ENCODE peak calls at places on chromosomes 1 and 21, in seven cellular contexts. M is body of pancreas; B is psoas muscle; D is DND-41; I is heart right ventricle; Q is Peyer's patch; S is CD8-positive, alpha-beta memory T cell. Z is an unnamed sample.

GRCh38 chr1:234231061-234231892 is 142.0 kb upstream of the COA6 start:
- DNase-seq in B (no peak), I (no peak), Q (no peak), M (no peak), D (no peak), S (no peak), Z (no peak)

GRCh38 chr1:50080904-50081586 is 27.7 kb upstream of the ELAVL4 start:
- DNase-seq in S (no peak), M (peak; percentile 8), I (no peak), Q (no peak), B (no peak), D (peak; percentile 6), Z (no peak)

GRCh38 chr1:212062832-212063438 is 27.4 kb downstream of the DTL start:
- DNase-seq in S (no peak), M (no peak), Q (no peak), I (no peak), D (no peak), B (no peak), Z (no peak)

GRCh38 chr21:21682172-21682571 is 684.0 kb downstream of the NCAM2 start:
- DNase-seq in S (no peak), M (no peak), B (no peak), I (no peak), D (no peak), Q (no peak), Z (no peak)

GRCh38 chr1:39142394-39143060 is 62.0 kb upstream of the MACF1 start:
- DNase-seq in I (no peak), S (no peak), M (peak; percentile 89), B (no peak), Q (no peak), D (no peak), Z (no peak)

GRCh38 chr1:56728964-56729363 is 83.8 kb downstream of the PRKAA2 start:
- DNase-seq in S (no peak), D (no peak), Q (no peak), M (no peak), I (no peak), B (no peak), Z (no peak)

GRCh38 chr1:39490596-39491145 is 765 bp upstream of the BMP8A start:
- DNase-seq in M (peak; percentile 38), B (no peak), D (no peak), S (peak; percentile 15), Q (no peak), I (no peak), Z (no peak)

GRCh38 chr1:230120949-230121381 is 53.9 kb downstream of the GALNT2 start:
- DNase-seq in M (no peak), Q (no peak), I (no peak), B (no peak), S (no peak), D (peak; percentile 52), Z (no peak)

GRCh38 chr1:207021139-207021861 is 11.3 kb downstream of the C1orf116 start:
- DNase-seq in S (no peak), M (no peak), D (no peak), Q (no peak), B (no peak), I (no peak), Z (no peak)

GRCh38 chr1:22711591-22712501 is 1.2 kb downstream of the EPHB2 start:
- DNase-seq in M (no peak), S (no peak), B (no peak), Q (no peak), I (no peak), D (no peak), Z (no peak)

GRCh38 chr1:12546771-12547585 is 71.0 kb downstream of the DHRS3 start:
- DNase-seq in M (no peak), I (peak; percentile 74), B (peak; percentile 90), S (no peak), D (no peak), Q (no peak), Z (peak; percentile 81)

GRCh38 chr1:6603424-6603850 is 768 bp upstream of the KLHL21 start:
- DNase-seq in D (no peak), M (peak; percentile 68), S (peak; percentile 31), Q (peak; percentile 60), B (peak; percentile 87), I (peak; percentile 71), Z (peak; percentile 73)

GRCh38 chr21:33230518-33231324 is 983 bp downstream of the IFNAR2 start:
- DNase-seq in S (peak; percentile 40), M (peak; percentile 50), I (peak; percentile 64), Q (peak; percentile 81), D (peak; percentile 76), B (peak; percentile 69), Z (peak; percentile 85)

GRCh38 chr1:118960026-118960561 is 28.0 kb downstream of the TBX15 start:
- DNase-seq in M (no peak), Q (peak; percentile 52), I (no peak), D (no peak), B (peak; percentile 69), S (no peak), Z (no peak)

GRCh38 chr1:115829947-115830346 is 11.0 kb downstream of the NHLH2 start:
- DNase-seq in B (no peak), I (no peak), S (no peak), Q (no peak), D (no peak), M (no peak), Z (no peak)

GRCh38 chr1:29638281-29638680 is 402.0 kb downstream of the PTPRU start:
- DNase-seq in M (no peak), B (no peak), D (no peak), I (no peak), Q (peak; percentile 3), S (no peak), Z (no peak)

GRCh38 chr1:77447669-77448068 is 165.8 kb downstream of the AK5 start:
- DNase-seq in D (no peak), M (no peak), I (no peak), S (no peak), B (no peak), Q (no peak), Z (no peak)

GRCh38 chr1:197464039-197464438 is 196.0 kb downstream of the CRB1 start:
- DNase-seq in D (no peak), S (no peak), B (no peak), Q (no peak), I (peak; percentile 7), M (peak; percentile 48), Z (no peak)

GRCh38 chr1:153260980-153261792 is 1.7 kb downstream of the LORICRIN start:
- DNase-seq in I (no peak), S (peak; percentile 19), M (peak; percentile 19), D (no peak), B (peak; percentile 57), Q (peak; percentile 18), Z (peak; percentile 85)

GRCh38 chr1:244817415-244817894 is 18.0 kb upstream of the COX20 start:
- DNase-seq in B (no peak), I (no peak), M (no peak), S (no peak), Q (no peak), D (no peak), Z (no peak)

GRCh38 chr1:94522304-94522703 is 19.3 kb downstream of the F3 start:
- DNase-seq in D (peak; percentile 33), I (peak; percentile 35), B (no peak), Q (no peak), M (peak; percentile 33), S (no peak), Z (no peak)

GRCh38 chr1:10386761-10387482 is 11.9 kb upstream of the PGD start:
- DNase-seq in D (no peak), S (no peak), B (no peak), I (no peak), Q (no peak), M (no peak), Z (peak; percentile 21)

GRCh38 chr1:10384219-10384618 is 14.6 kb upstream of the PGD start:
- DNase-seq in B (no peak), S (no peak), D (no peak), I (no peak), M (no peak), Q (no peak), Z (peak; percentile 44)

GRCh38 chr1:10389271-10389973 is 9.4 kb upstream of the PGD start:
- DNase-seq in D (no peak), I (no peak), B (no peak), S (no peak), Q (no peak), M (no peak), Z (no peak)

GRCh38 chr1:10387611-10388386 is 11.1 kb upstream of the PGD start:
- DNase-seq in M (peak; percentile 13), I (peak; percentile 51), B (peak; percentile 58), Q (no peak), S (no peak), D (peak; percentile 43), Z (no peak)

DNA sequence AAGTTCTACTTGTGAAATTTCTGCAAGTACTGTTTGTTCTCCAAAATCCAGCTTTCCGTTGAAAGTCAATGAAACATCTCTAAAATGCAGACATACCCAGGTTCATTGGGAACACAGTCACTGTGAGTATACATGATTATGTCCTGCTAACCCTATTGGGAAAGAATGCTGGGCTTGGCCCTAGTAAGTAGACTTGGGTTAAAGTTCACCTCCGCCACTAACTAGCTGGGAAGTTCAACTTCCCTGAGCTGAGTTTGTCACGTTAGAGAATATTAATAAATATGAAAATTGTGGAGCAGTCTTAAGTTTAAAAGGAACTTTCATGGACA is 10.5 kb upstream of the PGD start:
- DNase-seq in B (no peak), D (no peak), S (no peak), I (no peak), M (no peak), Q (no peak), Z (no peak)
- H3K4me1 ChIP-seq in B (peaks cover 8% of the 10 kb centered on the region), D (peaks cover 23% of the 10 kb centered on the region), S (peaks cover 10% of the 10 kb centered on the region), I (peaks cover 16% of the 10 kb centered on the region), M (peaks cover 21% of the 10 kb centered on the region), Q (peaks cover 25% of the 10 kb centered on the region), Z (no peaks in the 10 kb centered on the region)

DNA sequence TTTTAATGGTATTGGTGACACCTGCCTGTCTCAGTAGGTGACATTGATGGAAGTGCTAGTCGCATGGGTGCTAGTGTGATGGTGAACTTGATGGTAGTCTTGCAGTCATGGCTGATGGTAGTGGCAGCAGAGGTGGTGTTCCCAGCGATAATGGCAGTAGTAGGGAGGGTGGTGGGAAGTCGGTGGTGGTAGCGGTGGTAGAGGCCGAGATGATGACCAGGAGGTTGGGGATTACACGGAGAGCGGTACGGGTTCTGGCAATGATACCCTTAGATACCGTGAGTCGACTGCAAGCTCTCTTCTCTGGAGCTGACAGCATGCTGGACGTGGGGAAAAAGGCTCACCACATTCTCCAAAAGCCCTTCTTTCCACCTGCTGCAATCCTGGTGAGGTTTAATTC is 99.4 kb upstream of the SLC2A1 start:
- DNase-seq in Q (no peak), I (no peak), D (no peak), S (no peak), M (no peak), B (no peak), Z (no peak)
- H3K4me1 ChIP-seq in Q (peaks cover 7% of the 10 kb centered on the region), I (peaks cover 4% of the 10 kb centered on the region), D (no peaks in the 10 kb centered on the region), S (peaks cover 8% of the 10 kb centered on the region), M (no peaks in the 10 kb centered on the region), B (no peaks in the 10 kb centered on the region), Z (no peaks in the 10 kb centered on the region)

GRCh38 chr1:26418865-26419349 is 8.3 kb downstream of the LIN28A start:
- DNase-seq in M (no peak), Q (no peak), D (no peak), B (no peak), I (no peak), S (no peak), Z (no peak)
- H3K4me1 ChIP-seq in M (no peaks in the 10 kb centered on the region), Q (no peaks in the 10 kb centered on the region), D (no peaks in the 10 kb centered on the region), B (no peaks in the 10 kb centered on the region), I (no peaks in the 10 kb centered on the region), S (no peaks in the 10 kb centered on the region), Z (no peaks in the 10 kb centered on the region)

DNA sequence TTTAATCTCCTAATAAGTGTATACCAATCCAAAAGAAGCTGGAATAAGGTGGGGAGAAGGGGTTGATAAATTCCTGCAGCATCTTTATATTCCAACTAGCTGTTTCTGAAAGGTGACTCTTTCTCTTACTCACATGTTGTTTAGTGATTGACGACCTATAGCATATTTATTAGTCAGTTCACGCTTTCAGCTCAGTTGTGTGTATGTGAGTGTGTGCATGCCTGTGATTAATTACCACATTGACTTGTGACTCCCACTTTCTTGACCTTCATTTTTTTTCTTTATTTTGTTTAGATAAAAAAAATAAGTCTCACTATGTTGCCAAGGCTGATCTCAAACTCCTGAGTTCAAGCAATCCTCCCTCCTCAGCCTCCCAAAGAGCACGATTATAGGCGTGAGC is 44.4 kb downstream of the ATP2B4 start:
- DNase-seq in S (no peak), D (no peak), M (no peak), I (no peak), Q (no peak), B (no peak), Z (no peak)
- H3K4me1 ChIP-seq in S (peaks cover 45% of the 10 kb centered on the region), D (peaks cover 68% of the 10 kb centered on the region), M (peaks cover 57% of the 10 kb centered on the region), I (peaks cover 93% of the 10 kb centered on the region), Q (peaks cover 72% of the 10 kb centered on the region), B (peaks cover 46% of the 10 kb centered on the region), Z (peaks cover 2% of the 10 kb centered on the region)

Z was measured in aorta.